ENCODE peak calls at places on chromosome 7, in eight cellular contexts. One of them, this sample, is unnamed.
A peak's percentile ranks its signal among the peaks of the same experiment; 100 is the strongest.

GRCh38 chr7:173120-173918 is 19.1 kb upstream of the FAM20C start:
- DNase-seq in spleen: no peak
- DNase-seq in stomach: no peak
- DNase-seq in esophagus squamous epithelium: no peak
- DNase-seq in adrenal gland: no peak
- DNase-seq in body of pancreas: no peak
- DNase-seq in GM12878: no peak
- DNase-seq in prostate gland: no peak
- DNase-seq in this sample: no peak

GRCh38 chr7:108066486-108066885 is 63.5 kb upstream of the LAMB1 start:
- DNase-seq in spleen: no peak
- DNase-seq in stomach: no peak
- DNase-seq in esophagus squamous epithelium: no peak
- DNase-seq in adrenal gland: no peak
- DNase-seq in body of pancreas: no peak
- DNase-seq in GM12878: no peak
- DNase-seq in prostate gland: no peak
- DNase-seq in this sample: no peak

GRCh38 chr7:100655908-100656674 is at the start of gene ACTL6B:
- DNase-seq in spleen: no peak
- DNase-seq in stomach: peak; percentile 59
- DNase-seq in esophagus squamous epithelium: no peak
- DNase-seq in adrenal gland: peak; percentile 76
- DNase-seq in body of pancreas: peak; percentile 68
- DNase-seq in GM12878: no peak
- DNase-seq in prostate gland: no peak
- DNase-seq in this sample: peak; percentile 57

GRCh38 chr7:92723978-92724377 is 112.4 kb downstream of the CDK6 start:
- DNase-seq in spleen: no peak
- DNase-seq in stomach: no peak
- DNase-seq in esophagus squamous epithelium: no peak
- DNase-seq in adrenal gland: no peak
- DNase-seq in body of pancreas: no peak
- DNase-seq in GM12878: no peak
- DNase-seq in prostate gland: no peak
- DNase-seq in this sample: peak; percentile 51

GRCh38 chr7:121529003-121529402 is 132.9 kb upstream of the FAM3C start:
- DNase-seq in spleen: no peak
- DNase-seq in stomach: no peak
- DNase-seq in esophagus squamous epithelium: no peak
- DNase-seq in adrenal gland: no peak
- DNase-seq in body of pancreas: no peak
- DNase-seq in GM12878: no peak
- DNase-seq in prostate gland: no peak
- DNase-seq in this sample: no peak

GRCh38 chr7:140231779-140232491 is 55.2 kb upstream of the KDM7A start:
- DNase-seq in spleen: no peak
- DNase-seq in stomach: peak; percentile 73
- DNase-seq in esophagus squamous epithelium: no peak
- DNase-seq in adrenal gland: no peak
- DNase-seq in body of pancreas: no peak
- DNase-seq in GM12878: no peak
- DNase-seq in prostate gland: peak; percentile 79
- DNase-seq in this sample: no peak

GRCh38 chr7:157671358-157672255 is 334.8 kb downstream of the DNAJB6 start:
- DNase-seq in spleen: peak; percentile 60
- DNase-seq in stomach: no peak
- DNase-seq in esophagus squamous epithelium: no peak
- DNase-seq in adrenal gland: no peak
- DNase-seq in body of pancreas: no peak
- DNase-seq in GM12878: no peak
- DNase-seq in prostate gland: no peak
- DNase-seq in this sample: no peak

GRCh38 chr7:46776790-46777189 is 805.1 kb downstream of the TNS3 start:
- DNase-seq in spleen: no peak
- DNase-seq in stomach: no peak
- DNase-seq in esophagus squamous epithelium: no peak
- DNase-seq in adrenal gland: no peak
- DNase-seq in body of pancreas: no peak
- DNase-seq in GM12878: no peak
- DNase-seq in prostate gland: no peak
- DNase-seq in this sample: no peak

GRCh38 chr7:100489824-100490223 is 6.1 kb downstream of the NYAP1 start:
- DNase-seq in spleen: no peak
- DNase-seq in stomach: peak; percentile 38
- DNase-seq in esophagus squamous epithelium: no peak
- DNase-seq in adrenal gland: peak; percentile 46
- DNase-seq in body of pancreas: no peak
- DNase-seq in GM12878: no peak
- DNase-seq in prostate gland: no peak
- DNase-seq in this sample: peak; percentile 44

DNA sequence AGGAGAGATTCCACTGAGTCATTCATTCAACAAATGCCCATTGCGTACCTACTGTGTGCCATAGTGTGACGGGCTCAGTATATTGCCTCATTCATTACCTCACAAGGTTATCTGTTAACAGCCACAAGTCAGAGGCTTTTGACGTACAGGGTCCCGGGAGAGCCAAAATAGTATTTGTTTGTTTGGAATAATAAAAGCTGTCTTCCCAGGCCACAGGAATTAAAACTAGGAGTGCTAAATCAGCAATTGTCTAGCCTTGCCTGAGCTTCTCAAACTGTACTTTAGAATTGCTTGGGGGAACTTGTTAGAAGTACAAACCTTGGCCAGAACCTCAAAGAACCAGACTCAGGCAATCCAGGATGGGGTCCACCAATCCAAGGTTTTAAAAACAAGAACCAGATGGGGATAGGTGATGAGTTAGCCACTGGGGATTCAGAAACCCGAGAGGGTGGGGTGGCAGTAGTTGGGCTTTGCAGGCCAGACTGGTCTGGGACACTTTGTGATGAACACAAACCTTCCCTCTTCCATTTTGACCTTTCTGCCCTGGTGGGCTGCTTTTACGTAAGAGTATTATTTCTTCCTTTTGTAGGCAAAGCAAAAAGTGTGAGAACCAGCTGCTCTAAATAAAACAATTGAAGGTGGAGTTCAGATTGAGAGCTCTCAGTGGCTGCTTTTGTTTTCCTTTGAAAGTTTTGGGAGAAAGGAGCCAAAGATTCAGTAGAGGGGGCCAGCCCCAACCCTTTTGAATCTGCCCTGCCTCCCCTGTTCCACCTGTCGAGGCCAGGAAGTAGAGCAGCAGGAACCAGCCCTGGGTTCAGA is 113.0 kb upstream of the ANLN start:
- DNase-seq in spleen: no peak
- DNase-seq in stomach: no peak
- DNase-seq in esophagus squamous epithelium: no peak
- DNase-seq in adrenal gland: no peak
- DNase-seq in body of pancreas: no peak
- DNase-seq in GM12878: no peak
- DNase-seq in prostate gland: no peak
- DNase-seq in this sample: no peak
- H3K4me1 ChIP-seq in spleen: peaks cover 10% of the 10 kb centered on the region
- H3K4me1 ChIP-seq in stomach: peaks cover 43% of the 10 kb centered on the region
- H3K4me1 ChIP-seq in esophagus squamous epithelium: peaks cover 14% of the 10 kb centered on the region
- H3K4me1 ChIP-seq in adrenal gland: peaks cover 13% of the 10 kb centered on the region
- H3K4me1 ChIP-seq in body of pancreas: peaks cover 70% of the 10 kb centered on the region
- H3K4me1 ChIP-seq in GM12878: no peaks in the 10 kb centered on the region
- H3K4me1 ChIP-seq in prostate gland: peaks cover 8% of the 10 kb centered on the region
- H3K4me1 ChIP-seq in this sample: peaks cover 31% of the 10 kb centered on the region

GRCh38 chr7:71539615-71540014 is 407.7 kb downstream of the GALNT17 start:
- DNase-seq in spleen: no peak
- DNase-seq in stomach: no peak
- DNase-seq in esophagus squamous epithelium: no peak
- DNase-seq in adrenal gland: no peak
- DNase-seq in body of pancreas: no peak
- DNase-seq in GM12878: no peak
- DNase-seq in prostate gland: no peak
- DNase-seq in this sample: no peak

GRCh38 chr7:71535616-71536015 is 403.7 kb downstream of the GALNT17 start:
- DNase-seq in spleen: no peak
- DNase-seq in stomach: no peak
- DNase-seq in esophagus squamous epithelium: no peak
- DNase-seq in adrenal gland: no peak
- DNase-seq in body of pancreas: no peak
- DNase-seq in GM12878: no peak
- DNase-seq in prostate gland: no peak
- DNase-seq in this sample: no peak

GRCh38 chr7:71538210-71538609 is 406.3 kb downstream of the GALNT17 start:
- DNase-seq in spleen: no peak
- DNase-seq in stomach: no peak
- DNase-seq in esophagus squamous epithelium: no peak
- DNase-seq in adrenal gland: no peak
- DNase-seq in body of pancreas: no peak
- DNase-seq in GM12878: no peak
- DNase-seq in prostate gland: no peak
- DNase-seq in this sample: no peak
- TF ChIP-seq CTCF in spleen: no peak
- TF ChIP-seq CTCF in stomach: no peak
- TF ChIP-seq CTCF in esophagus squamous epithelium: no peak
- TF ChIP-seq CTCF in adrenal gland: no peak
- TF ChIP-seq CTCF in body of pancreas: no peak
- TF ChIP-seq CTCF in GM12878: no peak
- TF ChIP-seq CTCF in prostate gland: no peak
- TF ChIP-seq CTCF in this sample: no peak

DNA sequence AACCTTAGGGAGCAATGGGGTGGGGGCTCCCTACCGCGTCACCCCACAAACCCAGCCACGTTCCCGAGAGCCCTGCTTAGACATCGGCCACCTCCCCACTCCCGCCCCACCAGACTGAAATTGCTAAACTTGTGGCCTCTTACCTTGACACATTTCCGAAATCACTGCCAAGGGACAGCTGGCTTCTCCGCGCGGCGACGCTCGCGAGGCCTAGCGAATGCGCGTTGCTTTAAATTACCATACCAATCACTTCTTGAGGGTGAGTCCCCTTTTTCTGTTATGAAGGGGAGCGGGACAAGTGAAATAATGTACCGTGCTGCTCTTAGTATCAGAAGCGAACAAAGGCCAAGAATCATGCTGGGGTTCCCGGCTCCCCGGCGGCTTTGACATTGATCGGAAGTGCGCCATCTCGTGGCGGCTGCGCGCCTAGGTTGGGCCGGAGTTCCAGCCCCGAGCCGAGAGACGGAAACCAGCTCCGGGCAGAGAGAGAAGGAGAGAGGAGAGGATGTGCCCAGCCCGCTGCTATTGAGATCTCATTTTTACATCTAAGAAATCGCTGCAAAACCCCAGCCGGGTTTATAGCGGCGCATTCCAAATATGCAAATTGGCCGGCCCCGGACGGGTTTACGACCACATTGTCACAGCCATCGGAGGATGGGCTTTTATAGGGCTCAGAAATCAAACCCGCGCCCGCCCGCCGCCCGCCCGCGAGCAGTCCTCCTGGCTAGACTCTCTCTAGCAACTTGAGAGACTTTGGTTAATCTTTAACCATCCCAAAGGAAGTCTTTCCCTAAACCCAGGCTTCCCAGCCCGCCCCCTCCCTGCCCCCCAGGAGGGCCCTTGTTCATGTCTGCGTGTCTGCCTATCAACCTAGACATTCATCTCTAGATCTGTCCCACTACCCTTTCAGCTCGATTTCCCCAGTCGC is 5.3 kb downstream of the HOXA11 start:
- DNase-seq in spleen: peak; percentile 89
- DNase-seq in stomach: peak; percentile 47
- DNase-seq in esophagus squamous epithelium: no peak
- DNase-seq in adrenal gland: peak; percentile 71
- DNase-seq in body of pancreas: peak; percentile 45
- DNase-seq in GM12878: no peak
- DNase-seq in prostate gland: peak; percentile 88
- DNase-seq in this sample: peak; percentile 79
- TF ChIP-seq POLR2A in spleen: no peak
- TF ChIP-seq POLR2A in stomach: no peak
- TF ChIP-seq POLR2A in esophagus squamous epithelium: no peak
- TF ChIP-seq POLR2A in adrenal gland: no peak
- TF ChIP-seq POLR2A in body of pancreas: no peak
- TF ChIP-seq POLR2A in GM12878: no peak
- TF ChIP-seq POLR2A in prostate gland: peak; percentile 33
- TF ChIP-seq POLR2A in this sample: no peak

DNA sequence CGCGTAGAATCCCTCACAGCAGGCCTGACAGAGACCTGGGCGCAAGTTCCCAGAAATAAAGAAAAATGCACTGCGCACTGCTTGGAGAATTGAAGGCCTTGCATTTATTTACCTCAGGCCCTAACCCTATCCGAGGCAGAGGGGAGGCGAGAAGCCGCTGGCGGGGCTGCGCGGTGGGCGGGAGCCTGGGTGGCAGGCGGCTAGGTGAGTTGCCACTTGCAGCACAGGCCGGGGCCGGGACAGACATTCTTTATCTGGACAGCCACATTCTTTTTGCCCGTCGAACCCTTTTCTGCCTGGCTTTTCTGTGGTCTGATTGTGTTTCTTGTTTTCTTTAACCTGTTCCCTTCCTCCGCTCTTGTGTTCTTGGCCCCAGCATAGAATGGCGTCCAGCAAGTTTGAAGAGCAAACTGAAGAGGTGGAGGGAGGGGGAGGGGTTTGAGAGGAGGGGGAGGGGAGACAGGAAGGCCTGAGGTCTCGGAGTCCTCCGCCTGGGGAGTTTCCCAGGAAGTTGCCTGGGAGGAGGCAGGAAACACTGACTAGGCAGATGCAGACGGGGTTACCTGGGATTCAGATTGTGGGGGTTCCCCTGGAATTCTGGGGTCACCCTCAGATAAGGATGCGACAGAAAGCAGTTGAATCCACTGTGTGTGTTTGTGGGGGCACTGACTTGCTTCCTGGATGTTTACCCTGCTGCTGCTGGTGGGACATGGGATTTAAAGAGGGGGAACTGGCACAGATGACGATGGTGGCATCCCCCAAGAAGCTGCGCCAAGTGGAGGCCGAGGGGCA is 5.1 kb downstream of the SHH start:
- DNase-seq in spleen: peak; percentile 55
- DNase-seq in stomach: no peak
- DNase-seq in esophagus squamous epithelium: no peak
- DNase-seq in adrenal gland: no peak
- DNase-seq in body of pancreas: no peak
- DNase-seq in GM12878: no peak
- DNase-seq in prostate gland: no peak
- DNase-seq in this sample: peak; percentile 16
- H3K4me1 ChIP-seq in spleen: peaks cover 58% of the 10 kb centered on the region
- H3K4me1 ChIP-seq in stomach: peaks cover 78% of the 10 kb centered on the region
- H3K4me1 ChIP-seq in esophagus squamous epithelium: peaks cover 59% of the 10 kb centered on the region
- H3K4me1 ChIP-seq in adrenal gland: no peaks in the 10 kb centered on the region
- H3K4me1 ChIP-seq in body of pancreas: peaks cover 70% of the 10 kb centered on the region
- H3K4me1 ChIP-seq in GM12878: no peaks in the 10 kb centered on the region
- H3K4me1 ChIP-seq in prostate gland: peaks cover 9% of the 10 kb centered on the region
- H3K4me1 ChIP-seq in this sample: peaks cover 57% of the 10 kb centered on the region

This sample was measured in heart left ventricle.